ENCODE peak calls at places on chromosomes 2 and 18, in nine cellular contexts. D is A549, K is tibial nerve, X is heart right ventricle, V is IMR-90, P is adrenal gland, J is heart left ventricle, R is fibroblast of lung, Y is transverse colon. M is an unnamed sample. For H3K4me1, the result is how much of the 10 kb centered on the place peaks cover.

GRCh38 chr2:41923156-41923786 is 124.5 kb upstream of the PKDCC start:
- DNase-seq in Y (no peak), R (no peak), V (no peak), J (no peak), D (no peak), X (no peak), K (no peak), P (no peak), M (no peak)

GRCh38 chr18:33212363-33212762 is 228.2 kb downstream of the CCDC178 start:
- DNase-seq in D (no peak), K (no peak), X (no peak), R (no peak), P (no peak), V (no peak), Y (no peak), J (no peak), M (no peak)

GRCh38 chr2:226378733-226379132 is 420.9 kb downstream of the IRS1 start:
- DNase-seq in J (no peak), K (no peak), P (no peak), R (peak), V (peak), D (no peak), Y (no peak), X (no peak), M (no peak)

GRCh38 chr2:240199133-240199870 is 58.8 kb upstream of the OTOS start:
- DNase-seq in R (no peak), V (no peak), K (no peak), Y (no peak), D (no peak), J (no peak), P (peak), X (no peak), M (no peak)

GRCh38 chr18:867257-867656 is 37.4 kb upstream of the ADCYAP1 start:
- DNase-seq in R (no peak), X (no peak), Y (no peak), D (no peak), J (no peak), V (no peak), K (no peak), P (no peak), M (no peak)

GRCh38 chr2:197207106-197207505 is 103.5 kb downstream of the ANKRD44 start:
- DNase-seq in J (no peak), V (no peak), R (no peak), P (no peak), Y (no peak), K (no peak), X (no peak), D (no peak), M (no peak)

GRCh38 chr2:226431301-226431955 is 368.2 kb downstream of the IRS1 start:
- DNase-seq in D (no peak), J (no peak), R (no peak), X (no peak), Y (no peak), V (peak), P (no peak), K (no peak), M (no peak)

GRCh38 chr2:105540642-105541041 is 141.8 kb upstream of the FHL2 start:
- DNase-seq in P (peak), J (no peak), V (no peak), Y (no peak), R (no peak), K (no peak), X (no peak), D (no peak), M (no peak)

GRCh38 chr18:5416112-5416511 is 120.6 kb upstream of the ZBTB14 start:
- DNase-seq in J (no peak), Y (no peak), D (no peak), K (no peak), P (no peak), V (no peak), X (no peak), R (no peak), M (no peak)

GRCh38 chr2:43818761-43819160 is 19.9 kb downstream of the ABCG5 start:
- DNase-seq in P (peak), K (no peak), V (peak), Y (peak), X (no peak), D (no peak), R (peak), J (no peak), M (no peak)

GRCh38 chr2:232487385-232488096 is at the start of gene ECEL1:
- DNase-seq in K (no peak), P (no peak), D (no peak), R (no peak), V (no peak), Y (no peak), X (no peak), J (no peak), M (no peak)

GRCh38 chr18:34913837-34914755 is 127.1 kb upstream of the MAPRE2 start:
- DNase-seq in Y (no peak), P (no peak), V (peak), R (peak), X (no peak), K (no peak), D (no peak), J (no peak), M (no peak)

GRCh38 chr2:162582357-162582798 is 238.4 kb downstream of the GCA start:
- DNase-seq in P (peak), V (no peak), K (no peak), X (no peak), R (no peak), Y (no peak), J (no peak), D (peak), M (no peak)

GRCh38 chr18:13375302-13376255 is 157.0 kb downstream of the LDLRAD4 start:
- DNase-seq in R (peak), X (peak), J (peak), P (peak), Y (no peak), D (peak), V (peak), K (peak), M (peak)

GRCh38 chr2:231680992-231681852 is 27.1 kb upstream of the PTMA start:
- DNase-seq in J (peak), V (peak), D (peak), R (peak), Y (peak), K (peak), X (peak), P (peak), M (peak)

GRCh38 chr2:129849559-129850160 is 129.8 kb upstream of the RAB6C start:
- DNase-seq in D (peak), V (peak), Y (no peak), X (no peak), K (no peak), R (peak), P (no peak), J (no peak), M (no peak)

GRCh38 chr2:20536619-20537422 is 89.9 kb downstream of the RHOB start:
- DNase-seq in X (no peak), P (peak), R (no peak), V (no peak), K (no peak), J (no peak), D (no peak), Y (no peak), M (no peak)

GRCh38 chr2:239118675-239119211 is 270.9 kb downstream of the TWIST2 start:
- DNase-seq in R (no peak), P (no peak), K (no peak), D (no peak), Y (no peak), J (no peak), X (peak), V (no peak), M (no peak)

GRCh38 chr2:20381457-20381856 is 30.8 kb upstream of the PUM2 start:
- DNase-seq in Y (peak), R (peak), D (no peak), X (no peak), V (peak), K (no peak), J (no peak), P (peak), M (no peak)

GRCh38 chr2:222468338-222468737 is 44.0 kb downstream of the SGPP2 start:
- DNase-seq in Y (no peak), X (peak), J (peak), P (peak), D (no peak), V (no peak), K (no peak), R (no peak), M (no peak)

DNA sequence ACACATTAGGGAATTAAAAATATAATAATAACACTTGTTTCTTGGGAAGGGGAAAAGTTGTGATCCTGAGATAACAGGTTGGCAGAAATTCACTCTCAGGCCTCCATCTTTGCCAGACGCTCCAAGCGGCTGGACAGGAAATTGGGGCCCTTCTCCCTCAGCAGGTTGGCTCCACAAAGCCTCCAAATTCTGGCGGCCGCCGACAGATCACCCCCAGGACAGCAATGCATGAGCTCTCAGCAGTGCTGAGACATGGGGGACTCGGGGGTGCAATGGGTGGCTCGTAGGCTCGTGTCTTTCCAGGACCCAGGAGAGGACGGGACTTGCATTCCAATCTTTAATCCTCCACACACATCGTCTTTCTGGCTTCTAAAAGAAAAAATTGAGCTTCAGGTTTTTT is 299.8 kb upstream of the SALL3 start:
- DNase-seq in D (no peak), R (no peak), Y (no peak), X (no peak), V (no peak), J (no peak), P (no peak), K (no peak), M (no peak)
- TF ChIP-seq CTCF in D (no peak), R (no peak), Y (no peak), X (no peak), V (no peak), J (no peak), P (no peak), K (no peak), M (no peak)

DNA sequence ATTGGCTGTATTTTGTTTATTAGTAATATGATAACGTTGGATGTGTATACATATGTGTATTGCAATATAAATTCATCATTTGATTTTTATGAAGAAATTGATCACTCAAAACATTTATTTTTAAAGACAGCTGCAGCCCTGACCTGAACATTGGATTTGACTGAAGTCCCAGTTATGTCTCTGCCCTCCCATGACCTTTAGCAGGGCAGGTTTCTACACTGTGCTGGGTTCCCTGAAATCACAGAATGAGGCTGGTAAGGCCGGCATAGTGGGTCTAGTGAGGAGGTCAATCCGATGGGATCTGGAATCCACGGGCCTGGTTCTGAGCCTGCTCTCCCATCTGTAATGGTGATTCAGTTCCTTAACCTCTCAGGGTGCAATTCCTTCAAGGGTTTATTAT is 22.0 kb downstream of the SPP2 start:
- DNase-seq in D (no peak), Y (no peak), P (no peak), X (no peak), K (no peak), V (no peak), R (no peak), J (no peak), M (no peak)
- H3K4me3 ChIP-seq in D (no peak), Y (no peak), P (no peak), X (no peak), K (no peak), V (no peak), R (no peak), J (no peak), M (no peak)

GRCh38 chr2:237501892-237502513 is 15.0 kb downstream of the MLPH start:
- DNase-seq in Y (no peak), K (no peak), V (peak), D (no peak), J (no peak), X (no peak), R (peak), P (no peak), M (no peak)
- H3K4me1 ChIP-seq in Y (under half), K (under half), V (under half), D (half or more), J (under half), X (under half), R (under half), P (under half), M (under half)

GRCh38 chr2:134122610-134123009 is 131.3 kb upstream of the MGAT5 start:
- DNase-seq in X (no peak), Y (no peak), V (no peak), R (no peak), J (no peak), K (no peak), D (no peak), P (no peak), M (no peak)
- TF ChIP-seq CTCF in X (no peak), Y (no peak), V (no peak), R (no peak), J (no peak), K (no peak), D (no peak), P (no peak), M (no peak)

GRCh38 chr18:76827205-76827885 is 5.0 kb downstream of the ZNF236 start:
- DNase-seq in P (peak), D (no peak), X (no peak), K (no peak), J (no peak), V (peak), Y (no peak), R (no peak), M (no peak)
- H3K4me3 ChIP-seq in P (no peak), D (no peak), X (no peak), K (no peak), J (no peak), V (no peak), Y (no peak), R (no peak), M (no peak)

DNA sequence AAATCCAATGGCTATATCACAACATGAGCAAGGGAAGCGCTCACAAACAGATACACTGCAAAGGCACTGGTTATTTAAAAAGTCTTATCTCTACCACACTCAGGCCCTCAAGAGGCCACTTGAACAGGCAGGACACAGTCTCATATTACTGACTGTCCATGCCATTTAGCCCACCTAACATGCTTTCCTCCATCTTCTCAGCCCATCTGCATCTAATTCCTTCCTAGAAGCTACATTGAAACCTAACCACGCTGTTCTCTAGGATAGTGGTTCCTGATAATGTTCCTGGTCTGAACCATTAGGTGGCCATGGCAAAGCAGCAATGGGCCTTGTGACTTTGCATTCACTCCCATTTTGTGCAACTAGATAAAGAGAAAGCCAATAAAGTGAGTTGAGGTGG is 22.5 kb upstream of the NEB start:
- DNase-seq in P (no peak), Y (no peak), V (no peak), J (no peak), D (no peak), R (no peak), K (no peak), X (no peak), M (no peak)
- H3K4me1 ChIP-seq in P (under half), Y (under half), V (under half), J (under half), D (under half), R (under half), K (under half), X (under half), M (under half)

GRCh38 chr2:125745514-125745913 is 910.4 kb upstream of the GYPC start:
- DNase-seq in P (peak), J (no peak), V (no peak), K (no peak), Y (peak), D (no peak), X (no peak), R (peak), M (no peak)
- TF ChIP-seq CTCF in P (peak), J (peak), V (no peak), K (peak), Y (no peak), D (no peak), X (peak), R (no peak), M (no peak)

M was measured in thoracic aorta.